ENCODE peak calls at places on chromosomes 6 and 20, in eight cellular contexts. One of them, this sample, is unnamed.

GRCh38 chr6:29749668-29750067 is 26.4 kb downstream of the HLA-F start:
- DNase-seq in dorsolateral prefrontal cortex: no peak
- DNase-seq in colonic mucosa: no peak
- DNase-seq in HFF-Myc: no peak
- DNase-seq in vagina: no peak
- DNase-seq in fibroblast of mammary gland: no peak
- DNase-seq in esophagus squamous epithelium: no peak
- DNase-seq in thyroid gland: peak; percentile 19
- DNase-seq in this sample: no peak

GRCh38 chr20:50589548-50590347 is 79.6 kb downstream of the PTPN1 start:
- DNase-seq in dorsolateral prefrontal cortex: no peak
- DNase-seq in colonic mucosa: no peak
- DNase-seq in HFF-Myc: no peak
- DNase-seq in vagina: no peak
- DNase-seq in fibroblast of mammary gland: no peak
- DNase-seq in esophagus squamous epithelium: no peak
- DNase-seq in thyroid gland: no peak
- DNase-seq in this sample: no peak

GRCh38 chr6:149984778-149985177 is 21.0 kb downstream of the ULBP1 start:
- DNase-seq in dorsolateral prefrontal cortex: no peak
- DNase-seq in colonic mucosa: no peak
- DNase-seq in HFF-Myc: no peak
- DNase-seq in vagina: no peak
- DNase-seq in fibroblast of mammary gland: no peak
- DNase-seq in esophagus squamous epithelium: no peak
- DNase-seq in thyroid gland: no peak
- DNase-seq in this sample: no peak

GRCh38 chr20:56400001-56400640 is 7.7 kb downstream of the CSTF1 start:
- DNase-seq in dorsolateral prefrontal cortex: no peak
- DNase-seq in colonic mucosa: peak; percentile 62
- DNase-seq in HFF-Myc: peak; percentile 69
- DNase-seq in vagina: no peak
- DNase-seq in fibroblast of mammary gland: peak; percentile 84
- DNase-seq in esophagus squamous epithelium: no peak
- DNase-seq in thyroid gland: peak; percentile 46
- DNase-seq in this sample: peak; percentile 91

GRCh38 chr20:16666272-16666671 is 63.6 kb upstream of the SNRPB2 start:
- DNase-seq in dorsolateral prefrontal cortex: no peak
- DNase-seq in colonic mucosa: no peak
- DNase-seq in HFF-Myc: no peak
- DNase-seq in vagina: no peak
- DNase-seq in fibroblast of mammary gland: no peak
- DNase-seq in esophagus squamous epithelium: no peak
- DNase-seq in thyroid gland: no peak
- DNase-seq in this sample: no peak

GRCh38 chr20:1879369-1879768 is 15.8 kb upstream of the SIRPA start:
- DNase-seq in dorsolateral prefrontal cortex: no peak
- DNase-seq in colonic mucosa: no peak
- DNase-seq in HFF-Myc: no peak
- DNase-seq in vagina: no peak
- DNase-seq in fibroblast of mammary gland: no peak
- DNase-seq in esophagus squamous epithelium: no peak
- DNase-seq in thyroid gland: no peak
- DNase-seq in this sample: no peak

GRCh38 chr6:20755631-20756030 is 221.4 kb downstream of the CDKAL1 start:
- DNase-seq in dorsolateral prefrontal cortex: no peak
- DNase-seq in colonic mucosa: no peak
- DNase-seq in HFF-Myc: peak; percentile 22
- DNase-seq in vagina: no peak
- DNase-seq in fibroblast of mammary gland: peak; percentile 56
- DNase-seq in esophagus squamous epithelium: no peak
- DNase-seq in thyroid gland: no peak
- DNase-seq in this sample: no peak

GRCh38 chr6:156699017-156699421 is 78.2 kb upstream of the ARID1B start:
- DNase-seq in dorsolateral prefrontal cortex: no peak
- DNase-seq in colonic mucosa: no peak
- DNase-seq in HFF-Myc: peak; percentile 19
- DNase-seq in vagina: no peak
- DNase-seq in fibroblast of mammary gland: peak; percentile 83
- DNase-seq in esophagus squamous epithelium: no peak
- DNase-seq in thyroid gland: no peak
- DNase-seq in this sample: peak; percentile 49

GRCh38 chr6:167293590-167294091 is 2.5 kb downstream of the UNC93A start:
- DNase-seq in dorsolateral prefrontal cortex: no peak
- DNase-seq in colonic mucosa: no peak
- DNase-seq in HFF-Myc: no peak
- DNase-seq in vagina: no peak
- DNase-seq in fibroblast of mammary gland: no peak
- DNase-seq in esophagus squamous epithelium: no peak
- DNase-seq in thyroid gland: no peak
- DNase-seq in this sample: no peak

GRCh38 chr6:53702316-53702715 is 36.8 kb upstream of the KLHL31 start:
- DNase-seq in dorsolateral prefrontal cortex: no peak
- DNase-seq in colonic mucosa: no peak
- DNase-seq in HFF-Myc: no peak
- DNase-seq in vagina: no peak
- DNase-seq in fibroblast of mammary gland: no peak
- DNase-seq in esophagus squamous epithelium: no peak
- DNase-seq in thyroid gland: no peak
- DNase-seq in this sample: no peak

GRCh38 chr6:128047989-128048388 is 147.1 kb upstream of the THEMIS start:
- DNase-seq in dorsolateral prefrontal cortex: no peak
- DNase-seq in colonic mucosa: no peak
- DNase-seq in HFF-Myc: no peak
- DNase-seq in vagina: no peak
- DNase-seq in fibroblast of mammary gland: no peak
- DNase-seq in esophagus squamous epithelium: no peak
- DNase-seq in thyroid gland: no peak
- DNase-seq in this sample: no peak

GRCh38 chr20:55978550-55978949 is 26.8 kb downstream of the CBLN4 start:
- DNase-seq in dorsolateral prefrontal cortex: no peak
- DNase-seq in colonic mucosa: no peak
- DNase-seq in HFF-Myc: no peak
- DNase-seq in vagina: no peak
- DNase-seq in fibroblast of mammary gland: no peak
- DNase-seq in esophagus squamous epithelium: no peak
- DNase-seq in thyroid gland: no peak
- DNase-seq in this sample: no peak

GRCh38 chr20:48668451-48668946 is 159.3 kb downstream of the PREX1 start:
- DNase-seq in dorsolateral prefrontal cortex: peak; percentile 73
- DNase-seq in colonic mucosa: no peak
- DNase-seq in HFF-Myc: no peak
- DNase-seq in vagina: no peak
- DNase-seq in fibroblast of mammary gland: no peak
- DNase-seq in esophagus squamous epithelium: no peak
- DNase-seq in thyroid gland: no peak
- DNase-seq in this sample: peak; percentile 22

GRCh38 chr20:6162239-6162638 is 39.4 kb upstream of the FERMT1 start:
- DNase-seq in dorsolateral prefrontal cortex: no peak
- DNase-seq in colonic mucosa: no peak
- DNase-seq in HFF-Myc: no peak
- DNase-seq in vagina: no peak
- DNase-seq in fibroblast of mammary gland: peak; percentile 7
- DNase-seq in esophagus squamous epithelium: no peak
- DNase-seq in thyroid gland: peak; percentile 82
- DNase-seq in this sample: peak; percentile 74

GRCh38 chr6:170238741-170239565 is 51.9 kb downstream of the DLL1 start:
- DNase-seq in dorsolateral prefrontal cortex: peak; percentile 8
- DNase-seq in colonic mucosa: no peak
- DNase-seq in HFF-Myc: no peak
- DNase-seq in vagina: no peak
- DNase-seq in fibroblast of mammary gland: no peak
- DNase-seq in esophagus squamous epithelium: no peak
- DNase-seq in thyroid gland: no peak
- DNase-seq in this sample: no peak

GRCh38 chr6:147999001-147999540 is 343.6 kb upstream of the SASH1 start:
- DNase-seq in dorsolateral prefrontal cortex: no peak
- DNase-seq in colonic mucosa: no peak
- DNase-seq in HFF-Myc: no peak
- DNase-seq in vagina: no peak
- DNase-seq in fibroblast of mammary gland: peak; percentile 4
- DNase-seq in esophagus squamous epithelium: no peak
- DNase-seq in thyroid gland: no peak
- DNase-seq in this sample: no peak

GRCh38 chr6:9373308-9373707 is 938.0 kb upstream of the SLC35B3 start:
- DNase-seq in dorsolateral prefrontal cortex: no peak
- DNase-seq in colonic mucosa: no peak
- DNase-seq in HFF-Myc: no peak
- DNase-seq in vagina: no peak
- DNase-seq in fibroblast of mammary gland: no peak
- DNase-seq in esophagus squamous epithelium: no peak
- DNase-seq in thyroid gland: no peak
- DNase-seq in this sample: no peak

GRCh38 chr6:33744895-33745546 is 1.7 kb downstream of the IP6K3 start:
- DNase-seq in dorsolateral prefrontal cortex: no peak
- DNase-seq in colonic mucosa: peak; percentile 78
- DNase-seq in HFF-Myc: no peak
- DNase-seq in vagina: no peak
- DNase-seq in fibroblast of mammary gland: no peak
- DNase-seq in esophagus squamous epithelium: no peak
- DNase-seq in thyroid gland: no peak
- DNase-seq in this sample: no peak

GRCh38 chr20:34820805-34821578 is 4.5 kb downstream of the NCOA6 start:
- DNase-seq in dorsolateral prefrontal cortex: no peak
- DNase-seq in colonic mucosa: no peak
- DNase-seq in HFF-Myc: no peak
- DNase-seq in vagina: no peak
- DNase-seq in fibroblast of mammary gland: no peak
- DNase-seq in esophagus squamous epithelium: no peak
- DNase-seq in thyroid gland: no peak
- DNase-seq in this sample: no peak

GRCh38 chr20:44911264-44911921 is 1.5 kb downstream of the PABPC1L start:
- DNase-seq in dorsolateral prefrontal cortex: no peak
- DNase-seq in colonic mucosa: peak; percentile 85
- DNase-seq in HFF-Myc: no peak
- DNase-seq in vagina: peak; percentile 52
- DNase-seq in fibroblast of mammary gland: peak; percentile 53
- DNase-seq in esophagus squamous epithelium: no peak
- DNase-seq in thyroid gland: peak; percentile 86
- DNase-seq in this sample: peak; percentile 71

DNA sequence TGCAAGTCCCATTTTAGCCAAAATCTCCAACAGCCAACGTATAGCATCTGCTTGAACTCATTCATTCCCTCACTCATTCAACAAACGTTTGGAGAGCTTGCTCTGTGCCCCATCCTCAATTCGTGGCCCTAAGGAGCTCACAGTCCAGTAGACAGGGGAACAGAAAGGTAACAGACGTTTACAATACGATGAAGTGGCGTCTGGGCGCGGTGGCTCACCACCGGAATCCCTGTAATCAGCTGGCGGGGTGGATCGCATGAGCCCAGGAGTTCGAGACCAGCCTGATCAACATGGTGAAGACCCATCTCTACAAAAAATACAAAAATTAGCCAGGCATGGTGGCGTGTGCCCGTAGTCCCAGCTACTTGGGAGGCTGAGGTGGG is 790 bp upstream of the E2F1 start:
- DNase-seq in dorsolateral prefrontal cortex: no peak
- DNase-seq in colonic mucosa: no peak
- DNase-seq in HFF-Myc: no peak
- DNase-seq in vagina: no peak
- DNase-seq in fibroblast of mammary gland: no peak
- DNase-seq in esophagus squamous epithelium: no peak
- DNase-seq in thyroid gland: no peak
- DNase-seq in this sample: no peak
- H3K4me3 ChIP-seq in dorsolateral prefrontal cortex: peak overlapping the region; percentile 53
- H3K4me3 ChIP-seq in colonic mucosa: peak overlapping the region; percentile 42
- H3K4me3 ChIP-seq in HFF-Myc: peak overlapping the region; percentile 27
- H3K4me3 ChIP-seq in vagina: peak overlapping the region; percentile 59
- H3K4me3 ChIP-seq in fibroblast of mammary gland: no peak overlapping the region
- H3K4me3 ChIP-seq in esophagus squamous epithelium: peak overlapping the region; percentile 33
- H3K4me3 ChIP-seq in thyroid gland: no peak overlapping the region
- H3K4me3 ChIP-seq in this sample: peak overlapping the region; percentile 26

GRCh38 chr6:52389626-52390360 is 27.8 kb downstream of the PAQR8 start:
- DNase-seq in dorsolateral prefrontal cortex: no peak
- DNase-seq in colonic mucosa: peak; percentile 86
- DNase-seq in HFF-Myc: no peak
- DNase-seq in vagina: no peak
- DNase-seq in fibroblast of mammary gland: peak; percentile 42
- DNase-seq in esophagus squamous epithelium: no peak
- DNase-seq in thyroid gland: peak; percentile 79
- DNase-seq in this sample: peak; percentile 42
- TF ChIP-seq CTCF in dorsolateral prefrontal cortex: no peak
- TF ChIP-seq CTCF in colonic mucosa: no peak
- TF ChIP-seq CTCF in HFF-Myc: no peak
- TF ChIP-seq CTCF in vagina: no peak
- TF ChIP-seq CTCF in fibroblast of mammary gland: no peak
- TF ChIP-seq CTCF in esophagus squamous epithelium: no peak
- TF ChIP-seq CTCF in thyroid gland: no peak
- TF ChIP-seq CTCF in this sample: no peak

DNA sequence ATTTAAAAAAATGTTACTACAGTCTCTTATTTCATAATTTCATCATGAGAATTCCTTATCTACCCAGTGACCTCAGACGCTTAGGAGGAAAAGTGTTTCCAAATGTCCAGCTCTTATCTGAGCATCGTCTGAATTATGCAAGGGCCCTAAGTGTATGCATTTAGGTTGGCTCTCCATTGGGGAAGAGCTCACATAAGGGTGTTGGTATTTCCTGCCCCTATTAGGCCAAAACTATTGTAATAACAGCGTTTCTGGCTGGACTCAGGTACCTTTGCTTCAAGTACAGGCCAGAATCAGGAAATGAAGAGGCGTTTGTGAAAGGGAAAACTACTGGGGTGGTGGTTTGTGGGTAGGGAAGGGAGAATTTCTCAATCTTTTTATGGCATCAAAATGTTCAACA is 40.4 kb upstream of the SGK1 start:
- DNase-seq in dorsolateral prefrontal cortex: no peak
- DNase-seq in colonic mucosa: no peak
- DNase-seq in HFF-Myc: no peak
- DNase-seq in vagina: no peak
- DNase-seq in fibroblast of mammary gland: peak; percentile 59
- DNase-seq in esophagus squamous epithelium: no peak
- DNase-seq in thyroid gland: no peak
- DNase-seq in this sample: peak; percentile 93
- H3K4me3 ChIP-seq in dorsolateral prefrontal cortex: no peak overlapping the region
- H3K4me3 ChIP-seq in colonic mucosa: no peak overlapping the region
- H3K4me3 ChIP-seq in HFF-Myc: no peak overlapping the region
- H3K4me3 ChIP-seq in vagina: no peak overlapping the region
- H3K4me3 ChIP-seq in fibroblast of mammary gland: no peak overlapping the region
- H3K4me3 ChIP-seq in esophagus squamous epithelium: no peak overlapping the region
- H3K4me3 ChIP-seq in thyroid gland: no peak overlapping the region
- H3K4me3 ChIP-seq in this sample: no peak overlapping the region

DNA sequence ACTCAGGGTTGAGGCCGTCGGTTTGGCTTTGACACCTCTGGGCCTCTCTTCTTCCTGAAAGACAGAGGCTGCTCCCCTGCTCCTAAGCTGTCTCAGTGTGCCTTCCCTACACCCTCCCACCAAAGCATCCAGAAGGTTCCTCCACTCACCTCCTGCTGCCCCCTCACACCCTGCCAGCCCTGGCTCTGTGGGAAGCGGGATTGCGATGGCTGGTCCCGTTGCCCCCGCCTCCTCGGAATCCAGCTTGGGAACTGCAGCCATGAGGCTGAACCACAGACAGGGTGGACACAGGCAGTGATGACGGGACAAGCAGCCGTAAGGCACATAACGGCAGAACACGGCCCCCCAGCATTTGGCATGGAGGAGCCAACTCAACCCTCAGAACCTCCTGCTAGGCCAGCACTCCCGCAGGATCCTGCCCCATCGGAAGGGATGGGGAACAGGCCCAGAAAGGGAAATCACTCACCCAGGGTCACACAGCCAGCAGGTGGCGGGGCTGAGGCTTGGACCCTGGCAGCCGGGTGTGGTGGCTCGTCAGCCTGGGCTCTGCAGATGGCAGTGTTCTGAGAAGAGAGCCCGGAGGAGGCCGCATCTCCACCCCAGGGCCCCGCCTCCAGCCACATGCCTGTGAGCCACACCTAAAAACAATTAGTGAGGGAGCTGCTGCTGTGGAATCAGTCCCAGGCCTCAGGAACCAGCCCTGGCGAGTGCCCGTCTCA is 139.6 kb downstream of the PHACTR3 start:
- DNase-seq in dorsolateral prefrontal cortex: no peak
- DNase-seq in colonic mucosa: peak; percentile 26
- DNase-seq in HFF-Myc: no peak
- DNase-seq in vagina: no peak
- DNase-seq in fibroblast of mammary gland: no peak
- DNase-seq in esophagus squamous epithelium: no peak
- DNase-seq in thyroid gland: no peak
- DNase-seq in this sample: no peak
- TF ChIP-seq CTCF in dorsolateral prefrontal cortex: no peak
- TF ChIP-seq CTCF in colonic mucosa: no peak
- TF ChIP-seq CTCF in HFF-Myc: no peak
- TF ChIP-seq CTCF in vagina: no peak
- TF ChIP-seq CTCF in fibroblast of mammary gland: no peak
- TF ChIP-seq CTCF in esophagus squamous epithelium: no peak
- TF ChIP-seq CTCF in thyroid gland: no peak
- TF ChIP-seq CTCF in this sample: no peak